ENCODE peak calls at places on chromosomes 3 and 15, in nine cellular contexts. S is fibroblast of mammary gland, A is brain microvascular endothelial cell, N is AG04450, H is IMR-90, O is cardiac fibroblast, G is cardiac muscle cell, V is AG10803, Q is transverse colon. Z is an unnamed sample.

GRCh38 chr15:88865498-88866099 is 29.7 kb downstream of the HAPLN3 start:
- DNase-seq in S (peak; percentile 10), A (no peak), N (no peak), H (no peak), O (peak; percentile 20), G (peak; percentile 25), V (no peak), Q (no peak), Z (no peak)

GRCh38 chr15:84734794-84735479 is 13.5 kb upstream of the ZNF592 start:
- DNase-seq in S (no peak), A (peak; percentile 54), N (no peak), H (peak; percentile 63), O (peak; percentile 18), G (peak; percentile 48), V (no peak), Q (peak; percentile 87), Z (peak; percentile 41)

GRCh38 chr3:73576995-73577394 is 47.7 kb downstream of the PDZRN3 start:
- DNase-seq in S (peak; percentile 83), A (peak; percentile 24), N (no peak), H (peak; percentile 76), O (peak; percentile 29), G (no peak), V (no peak), Q (no peak), Z (no peak)

GRCh38 chr15:59946084-59946483 is 58.0 kb upstream of the FOXB1 start:
- DNase-seq in S (no peak), A (no peak), N (no peak), H (no peak), O (no peak), G (no peak), V (no peak), Q (no peak), Z (no peak)

GRCh38 chr3:196168808-196169391 is 42.3 kb downstream of the ZDHHC19 start:
- DNase-seq in S (no peak), A (no peak), N (no peak), H (no peak), O (no peak), G (no peak), V (no peak), Q (no peak), Z (no peak)

GRCh38 chr15:95559875-95560394 is 770.6 kb upstream of the NR2F2 start:
- DNase-seq in S (peak; percentile 95), A (peak; percentile 98), N (peak; percentile 69), H (peak; percentile 97), O (peak; percentile 87), G (peak; percentile 92), V (peak; percentile 91), Q (no peak), Z (peak; percentile 86)

GRCh38 chr3:27317096-27317495 is 52.1 kb downstream of the NEK10 start:
- DNase-seq in S (no peak), A (no peak), N (no peak), H (no peak), O (no peak), G (no peak), V (no peak), Q (peak; percentile 13), Z (no peak)

GRCh38 chr3:124878561-124879394 is 8.4 kb downstream of the ITGB5 start:
- DNase-seq in S (peak; percentile 99), A (peak; percentile 91), N (peak; percentile 84), H (peak; percentile 95), O (peak; percentile 92), G (peak; percentile 94), V (peak; percentile 99), Q (peak; percentile 16), Z (peak; percentile 98)

GRCh38 chr15:72382146-72382545 is 6.3 kb upstream of the HEXA start:
- DNase-seq in S (no peak), A (no peak), N (no peak), H (no peak), O (peak; percentile 17), G (peak; percentile 17), V (no peak), Q (no peak), Z (peak; percentile 10)

GRCh38 chr3:138374573-138375134 is 26.3 kb downstream of the MRAS start:
- DNase-seq in S (no peak), A (no peak), N (no peak), H (no peak), O (peak; percentile 29), G (peak; percentile 22), V (no peak), Q (no peak), Z (no peak)

DNA sequence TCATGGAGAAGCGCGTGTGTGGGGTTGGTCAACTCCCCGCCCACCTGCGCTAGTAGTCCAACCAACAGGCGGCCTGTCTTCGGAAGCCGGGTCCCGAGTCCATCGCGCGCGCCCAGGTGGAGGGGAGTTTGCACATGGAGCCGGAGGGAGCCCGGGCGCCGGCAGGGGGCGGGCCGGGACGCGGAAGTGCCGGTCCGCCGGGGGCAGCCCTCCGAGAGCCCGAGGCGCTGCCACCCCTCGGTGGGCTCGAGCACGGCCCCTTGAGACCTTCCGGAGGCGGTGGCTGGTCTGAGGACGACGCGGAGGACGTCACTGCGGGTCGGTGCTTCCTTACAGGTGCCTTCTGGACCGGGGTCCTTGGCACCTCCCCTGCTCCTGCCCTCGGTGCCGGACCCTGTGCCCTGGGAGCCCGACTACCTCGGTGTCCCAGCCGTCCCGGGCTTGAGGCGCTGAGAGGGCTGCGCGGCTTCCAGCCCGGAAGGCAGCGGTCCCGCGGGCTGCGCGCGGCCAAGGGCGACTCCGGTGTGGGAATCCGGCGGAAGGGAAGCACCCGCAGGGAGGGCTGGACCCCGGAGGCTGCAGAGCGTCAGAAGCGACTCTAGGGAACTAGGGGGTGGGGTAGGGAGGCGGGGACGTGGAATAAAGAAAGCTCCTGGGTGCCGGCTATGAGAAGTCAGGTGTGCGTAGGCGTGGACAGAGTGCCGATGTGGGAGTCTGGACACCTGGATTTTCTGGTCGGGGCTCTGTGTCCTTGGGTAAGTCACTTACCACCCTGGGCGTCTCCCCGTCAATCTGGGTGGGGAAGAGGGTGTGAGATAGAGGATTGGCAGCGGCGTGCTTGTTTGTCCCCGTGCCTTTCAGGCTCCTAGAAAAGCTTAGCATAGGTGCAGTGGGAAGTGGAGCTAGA is 212.3 kb downstream of the FGF12 start:
- DNase-seq in S (no peak), A (no peak), N (no peak), H (no peak), O (no peak), G (peak; percentile 7), V (no peak), Q (peak; percentile 9), Z (no peak)
- H3K4me3 ChIP-seq in S (no peak overlapping the region), A (peak overlapping the region; percentile 31), N (no peak overlapping the region), H (no peak overlapping the region), O (peak overlapping the region; percentile 36), G (peak overlapping the region; percentile 50), V (no peak overlapping the region), Q (peak overlapping the region; percentile 43), Z (no peak overlapping the region)

GRCh38 chr3:35965908-35966307 is 326.6 kb downstream of the ARPP21 start:
- DNase-seq in S (peak; percentile 55), A (peak; percentile 60), N (peak; percentile 1), H (peak; percentile 55), O (peak; percentile 67), G (peak; percentile 70), V (peak; percentile 51), Q (no peak), Z (peak; percentile 26)
- H3K4me3 ChIP-seq in S (no peak overlapping the region), A (no peak overlapping the region), N (no peak overlapping the region), H (no peak overlapping the region), O (no peak overlapping the region), G (no peak overlapping the region), V (no peak overlapping the region), Q (no peak overlapping the region), Z (no peak overlapping the region)

DNA sequence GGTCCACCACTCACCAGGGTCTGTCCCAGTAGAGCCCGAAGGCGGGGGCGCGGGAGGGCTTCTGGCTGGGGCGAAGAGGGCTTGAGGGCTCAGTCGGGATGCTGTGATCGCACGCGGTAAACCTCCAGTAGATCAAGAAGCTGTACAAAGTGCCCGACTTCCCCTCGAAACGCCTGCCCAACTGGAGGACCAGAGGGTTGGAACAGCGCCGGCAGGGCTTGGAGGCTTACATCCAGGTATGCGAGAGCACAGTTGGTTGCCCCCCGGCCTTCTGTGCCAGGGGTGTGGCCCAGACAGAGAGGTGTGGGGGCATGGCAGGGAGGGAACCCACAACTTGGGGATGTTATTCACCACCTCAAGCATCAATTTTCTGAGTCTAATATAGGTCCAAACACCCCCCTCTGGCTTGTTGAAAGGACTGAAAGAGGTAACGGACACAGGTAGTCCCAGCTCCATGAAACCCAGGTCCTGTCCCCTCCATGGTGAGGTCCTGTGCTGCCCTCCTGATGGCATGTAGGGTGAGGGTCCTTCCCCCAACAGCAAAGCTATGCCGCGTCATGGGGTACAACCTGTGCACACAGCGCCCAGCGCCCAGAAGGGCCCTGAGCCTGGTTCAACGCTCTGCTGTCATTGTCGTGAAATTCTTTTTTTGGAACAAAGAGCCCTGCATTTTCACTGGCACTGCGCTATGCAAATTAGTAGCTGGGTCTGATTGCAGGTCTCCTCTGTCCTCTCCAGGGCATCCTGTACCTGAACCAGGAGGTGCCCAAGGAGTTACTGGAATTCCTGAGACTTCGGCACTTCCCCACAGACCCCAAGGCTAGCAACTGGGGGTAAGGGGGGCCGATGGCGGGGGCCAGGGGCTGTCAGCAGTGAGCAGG is 1.2 kb downstream of the SNX22 start:
- DNase-seq in S (no peak), A (no peak), N (no peak), H (no peak), O (no peak), G (no peak), V (no peak), Q (peak; percentile 23), Z (no peak)
- H3K4me3 ChIP-seq in S (no peak overlapping the region), A (peak overlapping the region; percentile 49), N (peak overlapping the region; percentile 53), H (no peak overlapping the region), O (no peak overlapping the region), G (peak overlapping the region; percentile 46), V (no peak overlapping the region), Q (peak overlapping the region; percentile 66), Z (peak overlapping the region; percentile 53)

GRCh38 chr3:106399773-106400172 is 531.0 kb upstream of the CBLB start:
- DNase-seq in S (no peak), A (no peak), N (no peak), H (no peak), O (no peak), G (no peak), V (no peak), Q (no peak), Z (no peak)
- H3K4me3 ChIP-seq in S (no peak overlapping the region), A (no peak overlapping the region), N (no peak overlapping the region), H (no peak overlapping the region), O (no peak overlapping the region), G (no peak overlapping the region), V (no peak overlapping the region), Q (no peak overlapping the region), Z (no peak overlapping the region)

DNA sequence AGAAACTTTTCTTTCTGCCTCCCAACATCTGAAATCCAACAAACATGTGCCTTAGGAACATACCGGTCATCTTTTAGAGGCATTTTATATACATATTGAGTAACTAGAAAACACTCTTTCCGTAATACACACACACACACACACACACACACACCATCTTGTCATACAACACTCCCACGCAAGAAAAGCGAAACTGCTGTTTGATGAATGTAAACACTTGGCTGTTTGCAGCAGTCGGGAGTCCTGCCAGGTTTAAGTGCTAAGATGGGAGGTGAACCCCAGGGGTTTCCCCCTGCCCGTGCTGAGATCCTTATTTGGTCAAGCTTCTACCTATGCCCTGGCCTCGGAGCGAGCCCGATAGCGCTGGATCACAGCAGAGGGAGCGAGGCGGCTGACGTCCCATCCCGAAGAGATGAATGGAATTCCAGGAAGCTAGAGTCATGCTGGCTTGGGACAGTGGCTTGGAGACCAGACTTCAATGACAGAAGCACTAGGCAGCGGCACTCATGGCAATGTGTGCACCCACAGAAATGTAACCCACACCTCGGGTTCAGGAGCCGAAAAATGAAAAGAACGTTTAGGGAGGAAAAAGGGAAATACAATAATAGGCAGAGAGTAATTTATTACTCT is 1.3 kb upstream of the THBS1 start:
- DNase-seq in S (peak; percentile 91), A (peak; percentile 90), N (peak; percentile 96), H (peak; percentile 98), O (peak; percentile 96), G (peak; percentile 95), V (peak; percentile 100), Q (peak; percentile 49), Z (peak; percentile 88)
- H3K4me3 ChIP-seq in S (peak overlapping the region; percentile 56), A (peak overlapping the region; percentile 63), N (peak overlapping the region; percentile 57), H (peak overlapping the region; percentile 46), O (peak overlapping the region; percentile 75), G (peak overlapping the region; percentile 40), V (peak overlapping the region; percentile 57), Q (peak overlapping the region; percentile 83), Z (peak overlapping the region; percentile 45)

Z was measured in foreskin fibroblast.